ENCODE peak calls at places on chromosomes 5 and 9, in four cellular contexts. W is body of pancreas, F is breast epithelium, Q is uterus. V is an unnamed sample.
A peak's percentile ranks its signal among the peaks of the same experiment; 100 is the strongest.

GRCh38 chr5:73532195-73532594 is 33.2 kb downstream of the ANKRA2 start:
- DNase-seq in W (no peak), F (no peak), Q (no peak), V (no peak)

GRCh38 chr5:57777174-57777581 is 294.6 kb upstream of the ACTBL2 start:
- DNase-seq in F (no peak), Q (no peak), W (no peak), V (no peak)

GRCh38 chr5:54220230-54221040 is 89.9 kb downstream of the ARL15 start:
- DNase-seq in F (no peak), Q (no peak), W (no peak), V (no peak)

GRCh38 chr9:16191691-16192402 is 639.0 kb downstream of the CCDC171 start:
- DNase-seq in W (peak; percentile 53), Q (peak; percentile 84), F (peak; percentile 59), V (peak; percentile 81)

GRCh38 chr5:45696206-45696836 is at the start of gene HCN1:
- DNase-seq in Q (peak; percentile 15), F (peak; percentile 74), W (peak; percentile 88), V (peak; percentile 90)

GRCh38 chr5:176851380-176851779 is 41.0 kb downstream of the UNC5A start:
- DNase-seq in W (no peak), Q (no peak), F (no peak), V (no peak)

GRCh38 chr9:21777701-21778100 is 24.7 kb upstream of the MTAP start:
- DNase-seq in W (no peak), Q (no peak), F (no peak), V (no peak)

GRCh38 chr9:99092643-99093491 is 12.0 kb upstream of the TGFBR1 start:
- DNase-seq in W (no peak), F (no peak), Q (no peak), V (no peak)

GRCh38 chr9:136095028-136095494 is at the start of gene NACC2:
- DNase-seq in W (peak; percentile 73), F (no peak), Q (peak; percentile 61), V (peak; percentile 77)

GRCh38 chr5:16902846-16903245 is 33.2 kb downstream of the MYO10 start:
- DNase-seq in F (no peak), Q (no peak), W (peak; percentile 80), V (peak; percentile 17)

GRCh38 chr9:133171161-133171955 is 7.6 kb upstream of the GBGT1 start:
- DNase-seq in W (no peak), F (no peak), Q (no peak), V (no peak)

GRCh38 chr9:107484117-107484723 is 5.3 kb downstream of the KLF4 start:
- DNase-seq in Q (peak; percentile 49), W (peak; percentile 34), F (no peak), V (no peak)

GRCh38 chr5:59562756-59563389 is 330.7 kb downstream of the PDE4D start:
- DNase-seq in Q (no peak), F (no peak), W (peak; percentile 77), V (no peak)

GRCh38 chr5:141966275-141966962 is 2.5 kb upstream of the RNF14 start:
- DNase-seq in W (no peak), Q (no peak), F (no peak), V (no peak)

GRCh38 chr5:132466453-132467291 is 23.9 kb downstream of the IRF1 start:
- DNase-seq in Q (no peak), F (peak; percentile 51), W (peak; percentile 23), V (peak; percentile 62)

GRCh38 chr9:86983260-86984255 is 36.3 kb upstream of the GAS1 start:
- DNase-seq in F (no peak), W (no peak), Q (peak; percentile 71), V (peak; percentile 25)

GRCh38 chr5:140182803-140183367 is 7.9 kb downstream of the CYSTM1 start:
- DNase-seq in Q (no peak), W (peak; percentile 49), F (no peak), V (no peak)

GRCh38 chr9:36625006-36625600 is 52.4 kb downstream of the MELK start:
- DNase-seq in F (no peak), W (peak; percentile 88), Q (no peak), V (peak; percentile 89)

GRCh38 chr5:151675225-151675955 is 11.3 kb downstream of the SPARC start:
- DNase-seq in W (no peak), Q (no peak), F (no peak), V (no peak)

GRCh38 chr9:134243778-134244467 is 79.6 kb upstream of the RNU6ATAC start:
- DNase-seq in Q (no peak), F (no peak), W (no peak), V (no peak)

GRCh38 chr5:79672392-79672791 is 17.2 kb upstream of the CMYA5 start:
- DNase-seq in F (no peak), W (no peak), Q (no peak), V (no peak)

GRCh38 chr5:135240781-135241360 is 158.2 kb downstream of the MACROH2A1 start:
- DNase-seq in W (no peak), Q (peak; percentile 3), F (no peak), V (peak; percentile 10)

GRCh38 chr5:135240283-135240633 is 158.8 kb downstream of the MACROH2A1 start:
- DNase-seq in F (no peak), W (no peak), Q (peak; percentile 5), V (peak; percentile 36)

GRCh38 chr5:135236951-135237791 is 161.9 kb downstream of the MACROH2A1 start:
- DNase-seq in Q (peak; percentile 11), W (peak; percentile 10), F (peak; percentile 45), V (peak; percentile 58)

GRCh38 chr5:135239461-135240282 is 159.4 kb downstream of the MACROH2A1 start:
- DNase-seq in F (peak; percentile 34), Q (peak; percentile 15), W (peak; percentile 5), V (peak; percentile 12)

GRCh38 chr5:135238622-135239460 is 160.2 kb downstream of the MACROH2A1 start:
- DNase-seq in W (peak; percentile 4), Q (no peak), F (peak; percentile 37), V (peak; percentile 11)
- TF ChIP-seq POLR2A in W (no peak), Q (no peak), F (no peak), V (no peak)

GRCh38 chr5:97194366-97194765 is 11.3 kb upstream of the RIOK2 start:
- DNase-seq in F (no peak), Q (no peak), W (no peak), V (no peak)

GRCh38 chr5:97191893-97192292 is 8.8 kb upstream of the RIOK2 start:
- DNase-seq in Q (no peak), W (no peak), F (no peak), V (no peak)

GRCh38 chr5:97192580-97193421 is 9.8 kb upstream of the RIOK2 start:
- DNase-seq in F (no peak), Q (no peak), W (no peak), V (no peak)
- H3K9me3 ChIP-seq in F (peaks cover 5% of the 10 kb centered on the region), Q (no peaks in the 10 kb centered on the region), W (no peaks in the 10 kb centered on the region), V (no peaks in the 10 kb centered on the region)

DNA sequence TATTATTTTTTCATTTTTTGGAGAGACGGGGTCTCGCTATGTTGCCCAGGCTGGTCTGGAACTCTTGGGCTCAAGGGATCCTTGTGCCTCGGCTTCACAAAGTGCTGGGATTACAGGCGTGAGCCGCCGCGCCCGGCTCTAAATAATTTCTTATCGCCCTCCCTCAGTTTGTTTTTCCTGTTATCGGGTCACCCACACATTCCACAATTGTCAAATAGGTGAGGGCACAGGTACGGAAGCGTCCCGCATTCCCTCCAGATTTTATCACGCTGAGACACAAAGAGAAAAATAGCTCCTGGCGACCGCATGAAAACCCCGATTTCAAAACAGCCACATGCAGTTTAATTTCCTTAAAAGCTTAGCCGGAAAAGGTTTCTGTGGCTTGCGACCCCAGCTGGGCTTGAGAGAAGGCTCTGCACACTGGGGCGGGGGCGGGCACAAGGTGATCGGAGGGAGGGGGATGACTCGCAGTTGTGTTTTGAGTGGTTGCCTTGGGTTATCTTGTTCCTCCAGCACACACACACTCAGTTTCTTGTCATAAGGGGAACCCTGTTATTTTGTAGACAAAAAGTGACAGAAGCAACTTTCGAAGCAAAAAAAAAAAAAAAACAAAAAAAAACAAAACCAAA is 720 bp upstream of the IQGAP2 start:
- DNase-seq in W (peak; percentile 52), F (no peak), Q (no peak), V (peak; percentile 45)
- TF ChIP-seq CTCF in W (no peak), F (no peak), Q (no peak), V (no peak)

GRCh38 chr5:93610581-93611167 is 27.7 kb downstream of the NR2F1 start:
- DNase-seq in F (no peak), W (no peak), Q (no peak), V (no peak)

GRCh38 chr5:93609756-93610155 is 26.7 kb downstream of the NR2F1 start:
- DNase-seq in Q (no peak), W (no peak), F (no peak), V (no peak)

GRCh38 chr5:93611510-93611899 is 28.5 kb downstream of the NR2F1 start:
- DNase-seq in Q (no peak), W (no peak), F (no peak), V (no peak)

GRCh38 chr5:93607367-93608258 is 24.6 kb downstream of the NR2F1 start:
- DNase-seq in W (no peak), Q (no peak), F (no peak), V (no peak)

DNA sequence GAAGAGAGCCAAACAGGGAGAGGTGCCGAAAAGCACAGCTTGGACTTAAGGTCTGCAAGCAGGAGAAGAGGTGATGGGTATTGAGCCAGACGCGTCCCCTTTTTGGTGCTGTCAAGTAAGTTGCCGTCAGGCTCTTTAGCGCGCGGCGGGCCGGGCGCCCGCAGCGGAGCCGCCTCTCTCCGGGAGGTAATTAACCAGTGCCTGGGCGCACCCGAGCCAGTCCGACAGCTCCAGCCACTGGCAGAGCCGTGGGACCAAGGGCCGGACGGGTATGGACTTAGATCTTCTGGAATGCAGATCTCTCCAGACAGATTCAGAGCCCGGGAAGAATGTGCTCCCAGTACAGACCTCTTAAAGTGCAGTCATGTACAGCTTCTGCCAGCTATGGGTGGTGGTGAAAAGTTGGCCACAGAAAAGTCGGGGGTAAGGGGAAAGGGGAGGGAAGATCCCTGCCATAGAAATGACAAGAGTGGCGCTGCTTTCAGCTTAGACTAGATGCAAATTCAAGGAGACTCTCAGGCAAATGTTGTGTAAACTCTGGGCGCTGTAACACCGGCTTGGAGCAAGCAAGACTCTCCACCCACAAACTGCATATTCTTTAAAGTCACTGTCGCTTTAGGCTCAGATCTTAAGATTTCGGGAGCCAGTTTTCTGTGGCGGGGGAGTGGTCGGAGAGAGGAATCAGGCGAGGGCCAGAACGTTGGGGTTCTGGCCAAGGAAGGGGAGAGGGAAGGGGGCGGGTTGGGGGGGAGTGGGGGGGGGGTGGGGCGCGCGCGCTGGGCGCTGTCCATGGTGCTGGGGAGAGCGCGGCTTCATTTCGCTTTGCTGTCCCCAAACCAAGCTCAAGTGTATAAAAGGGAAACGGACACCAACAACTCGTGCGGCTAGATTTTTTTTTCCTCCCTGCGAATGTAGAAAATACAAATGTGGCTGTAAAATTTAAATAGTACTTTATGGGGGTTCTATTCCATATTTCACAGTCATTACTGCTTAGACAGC is 29.2 kb downstream of the NR2F1 start:
- DNase-seq in F (no peak), Q (no peak), W (no peak), V (no peak)
- TF ChIP-seq POLR2A in F (no peak), Q (no peak), W (no peak), V (no peak)